ENCODE peak calls at places on chromosome 22, in nine cellular contexts. K is choroid plexus epithelial cell; V is RCC 7860; H is SK-MEL-5; C is AG09309; S is activated T-helper 1 cell treated with anti-CD3 and anti-CD28 coated beads, Interleukin-12 subunit alpha, Interleukin-12 subunit beta, Interleukin-2, Interleukin-4 antibody, amounts not matched to agents 30 ng/mL and 10 ng/mL and 1 ng/mL, durations not matched to agents 14 hours and 24 hours and 36 hours; D is stimulated activated CD8-positive, alpha-beta memory T cell treated with anti-CD3 and anti-CD28 coated beads, Interleukin-15, amount 100 ng/mL, for 4 hours; B is NCI-H1436; J is GOT3. M is an unnamed sample.

GRCh38 chr22:49993649-49994360 is 18.8 kb downstream of the IL17REL start:
- DNase-seq in D (no peak), K (no peak), S (no peak), B (no peak), H (no peak), C (no peak), J (no peak), V (no peak), M (no peak)

GRCh38 chr22:48761546-48761945 is 1066.1 kb downstream of the BRD1 start:
- DNase-seq in H (no peak), C (no peak), V (no peak), D (no peak), S (no peak), K (no peak), J (no peak), B (no peak), M (no peak)

GRCh38 chr22:44142421-44143116 is 38.2 kb upstream of the PARVG start:
- DNase-seq in H (no peak), J (no peak), V (no peak), B (no peak), D (no peak), K (no peak), C (no peak), S (no peak), M (no peak)

GRCh38 chr22:44505796-44506354 is 7.8 kb upstream of the RTL6 start:
- DNase-seq in V (no peak), H (peak; percentile 67), J (no peak), S (no peak), K (no peak), C (no peak), D (no peak), B (no peak), M (no peak)

GRCh38 chr22:44969817-44970216 is 40.0 kb downstream of the PHF21B start:
- DNase-seq in J (no peak), B (no peak), V (no peak), H (no peak), D (no peak), S (no peak), K (no peak), C (no peak), M (no peak)

GRCh38 chr22:49290711-49291110 is 537.0 kb downstream of the BRD1 start:
- DNase-seq in K (no peak), B (no peak), J (no peak), S (no peak), C (no peak), V (no peak), D (no peak), H (no peak), M (no peak)

GRCh38 chr22:30265851-30266444 is 703 bp downstream of the OSM start:
- DNase-seq in S (peak; percentile 79), H (no peak), D (peak; percentile 69), C (no peak), K (no peak), V (no peak), J (no peak), B (no peak), M (peak; percentile 51)

GRCh38 chr22:32622004-32622761 is 147.6 kb downstream of the FBXO7 start:
- DNase-seq in V (no peak), H (no peak), B (no peak), C (peak; percentile 51), K (peak; percentile 92), J (no peak), S (no peak), D (no peak), M (no peak)

GRCh38 chr22:23053051-23053707 is 17.1 kb upstream of the GNAZ start:
- DNase-seq in H (no peak), S (no peak), B (no peak), C (no peak), K (no peak), J (no peak), V (no peak), D (no peak), M (no peak)

GRCh38 chr22:36673821-36674220 is 29.7 kb downstream of the CACNG2 start:
- DNase-seq in H (peak; percentile 10), V (no peak), B (no peak), J (no peak), K (no peak), S (no peak), C (no peak), D (no peak), M (no peak)

GRCh38 chr22:24432059-24432853 is 4.9 kb downstream of the ADORA2A start:
- DNase-seq in S (no peak), K (peak; percentile 65), C (no peak), J (no peak), H (no peak), V (no peak), D (peak; percentile 42), B (no peak), M (no peak)

GRCh38 chr22:24592144-24592845 is 578 bp downstream of the LRRC75B start:
- DNase-seq in B (no peak), V (no peak), H (peak; percentile 38), J (no peak), S (no peak), C (no peak), D (no peak), K (peak; percentile 20), M (no peak)